ENCODE peak calls at places on chromosomes 11 and 22, in seven cellular contexts. One of them, this sample, is unnamed.
A peak's percentile ranks its signal among the peaks of the same experiment; 100 is the strongest.

GRCh38 chr11:121714356-121714755 is 261.6 kb upstream of the SORL1-AS1 start:
- DNase-seq in mammary epithelial cell: peak; percentile 20
- DNase-seq in CD8-positive, alpha-beta memory T cell: no peak
- DNase-seq in fibroblast of mammary gland: peak; percentile 67
- DNase-seq in nucleus accumbens: no peak
- DNase-seq in NCI-H1930: no peak
- DNase-seq in T-helper 1 cell: no peak
- DNase-seq in this sample: no peak

GRCh38 chr11:23112987-23113886 is 253.0 kb upstream of the CCDC179 start:
- DNase-seq in nucleus accumbens: no peak
- DNase-seq in CD8-positive, alpha-beta memory T cell: no peak
- DNase-seq in T-helper 1 cell: no peak
- DNase-seq in mammary epithelial cell: peak; percentile 41
- DNase-seq in NCI-H1930: peak; percentile 12
- DNase-seq in fibroblast of mammary gland: peak; percentile 48
- DNase-seq in this sample: peak; percentile 34

GRCh38 chr11:13927496-13927895 is 35.0 kb upstream of the SPON1 start:
- DNase-seq in T-helper 1 cell: no peak
- DNase-seq in mammary epithelial cell: no peak
- DNase-seq in fibroblast of mammary gland: no peak
- DNase-seq in CD8-positive, alpha-beta memory T cell: no peak
- DNase-seq in NCI-H1930: no peak
- DNase-seq in nucleus accumbens: no peak
- DNase-seq in this sample: no peak

GRCh38 chr11:1291295-1292017 is 18.0 kb downstream of the TOLLIP start:
- DNase-seq in T-helper 1 cell: no peak
- DNase-seq in CD8-positive, alpha-beta memory T cell: peak; percentile 30
- DNase-seq in mammary epithelial cell: no peak
- DNase-seq in fibroblast of mammary gland: no peak
- DNase-seq in nucleus accumbens: no peak
- DNase-seq in NCI-H1930: no peak
- DNase-seq in this sample: no peak

GRCh38 chr11:8382436-8383053 is 118.9 kb upstream of the LMO1 start:
- DNase-seq in fibroblast of mammary gland: peak; percentile 54
- DNase-seq in mammary epithelial cell: peak; percentile 60
- DNase-seq in NCI-H1930: no peak
- DNase-seq in T-helper 1 cell: no peak
- DNase-seq in nucleus accumbens: no peak
- DNase-seq in CD8-positive, alpha-beta memory T cell: no peak
- DNase-seq in this sample: no peak

GRCh38 chr22:48204296-48204695 is 1441.8 kb downstream of the TBC1D22A start:
- DNase-seq in fibroblast of mammary gland: no peak
- DNase-seq in mammary epithelial cell: no peak
- DNase-seq in nucleus accumbens: no peak
- DNase-seq in CD8-positive, alpha-beta memory T cell: no peak
- DNase-seq in T-helper 1 cell: no peak
- DNase-seq in NCI-H1930: no peak
- DNase-seq in this sample: peak; percentile 1

GRCh38 chr11:58574851-58575250 is 805 bp downstream of the LPXN start:
- DNase-seq in fibroblast of mammary gland: peak; percentile 85
- DNase-seq in CD8-positive, alpha-beta memory T cell: no peak
- DNase-seq in mammary epithelial cell: peak; percentile 52
- DNase-seq in T-helper 1 cell: no peak
- DNase-seq in NCI-H1930: no peak
- DNase-seq in nucleus accumbens: no peak
- DNase-seq in this sample: no peak

GRCh38 chr22:47130883-47131610 is 368.6 kb downstream of the TBC1D22A start:
- DNase-seq in CD8-positive, alpha-beta memory T cell: no peak
- DNase-seq in fibroblast of mammary gland: no peak
- DNase-seq in nucleus accumbens: no peak
- DNase-seq in NCI-H1930: no peak
- DNase-seq in T-helper 1 cell: no peak
- DNase-seq in mammary epithelial cell: no peak
- DNase-seq in this sample: no peak

GRCh38 chr22:22823126-22823804 is 64.4 kb upstream of the IGLL5 start:
- DNase-seq in CD8-positive, alpha-beta memory T cell: no peak
- DNase-seq in fibroblast of mammary gland: no peak
- DNase-seq in T-helper 1 cell: no peak
- DNase-seq in NCI-H1930: no peak
- DNase-seq in nucleus accumbens: no peak
- DNase-seq in mammary epithelial cell: no peak
- DNase-seq in this sample: no peak

GRCh38 chr11:72326151-72326842 is 82.3 kb upstream of the PHOX2A start:
- DNase-seq in fibroblast of mammary gland: peak; percentile 76
- DNase-seq in NCI-H1930: no peak
- DNase-seq in mammary epithelial cell: peak; percentile 32
- DNase-seq in T-helper 1 cell: no peak
- DNase-seq in nucleus accumbens: no peak
- DNase-seq in CD8-positive, alpha-beta memory T cell: no peak
- DNase-seq in this sample: no peak

GRCh38 chr11:61730222-61730994 is 22.0 kb upstream of the MYRF start:
- DNase-seq in fibroblast of mammary gland: no peak
- DNase-seq in mammary epithelial cell: peak; percentile 95
- DNase-seq in nucleus accumbens: no peak
- DNase-seq in T-helper 1 cell: no peak
- DNase-seq in CD8-positive, alpha-beta memory T cell: no peak
- DNase-seq in NCI-H1930: no peak
- DNase-seq in this sample: no peak

GRCh38 chr11:133163463-133164419 is 368.6 kb downstream of the OPCML start:
- DNase-seq in T-helper 1 cell: no peak
- DNase-seq in fibroblast of mammary gland: peak; percentile 34
- DNase-seq in mammary epithelial cell: peak; percentile 32
- DNase-seq in CD8-positive, alpha-beta memory T cell: no peak
- DNase-seq in nucleus accumbens: no peak
- DNase-seq in NCI-H1930: peak; percentile 16
- DNase-seq in this sample: peak; percentile 21

GRCh38 chr11:95150977-95151684 is 61.5 kb downstream of the ENDOD1 start:
- DNase-seq in mammary epithelial cell: peak; percentile 90
- DNase-seq in NCI-H1930: peak; percentile 86
- DNase-seq in CD8-positive, alpha-beta memory T cell: peak; percentile 95
- DNase-seq in T-helper 1 cell: peak; percentile 79
- DNase-seq in fibroblast of mammary gland: peak; percentile 89
- DNase-seq in nucleus accumbens: peak; percentile 92
- DNase-seq in this sample: peak; percentile 96

GRCh38 chr11:106242723-106243405 is 165.4 kb downstream of the AASDHPPT start:
- DNase-seq in nucleus accumbens: no peak
- DNase-seq in T-helper 1 cell: no peak
- DNase-seq in NCI-H1930: no peak
- DNase-seq in mammary epithelial cell: no peak
- DNase-seq in CD8-positive, alpha-beta memory T cell: no peak
- DNase-seq in fibroblast of mammary gland: no peak
- DNase-seq in this sample: no peak

GRCh38 chr11:32052218-32052617 is 38.7 kb upstream of the RCN1 start:
- DNase-seq in fibroblast of mammary gland: peak; percentile 64
- DNase-seq in mammary epithelial cell: peak; percentile 25
- DNase-seq in T-helper 1 cell: peak; percentile 7
- DNase-seq in CD8-positive, alpha-beta memory T cell: peak; percentile 59
- DNase-seq in nucleus accumbens: peak; percentile 18
- DNase-seq in NCI-H1930: peak; percentile 50
- DNase-seq in this sample: peak; percentile 70

GRCh38 chr22:35191412-35191811 is 65.9 kb upstream of the HMGXB4 start:
- DNase-seq in CD8-positive, alpha-beta memory T cell: no peak
- DNase-seq in NCI-H1930: no peak
- DNase-seq in T-helper 1 cell: no peak
- DNase-seq in fibroblast of mammary gland: peak; percentile 30
- DNase-seq in mammary epithelial cell: peak; percentile 70
- DNase-seq in nucleus accumbens: no peak
- DNase-seq in this sample: no peak

GRCh38 chr11:126682590-126682989 is 318.0 kb downstream of the KIRREL3 start:
- DNase-seq in fibroblast of mammary gland: no peak
- DNase-seq in CD8-positive, alpha-beta memory T cell: no peak
- DNase-seq in T-helper 1 cell: no peak
- DNase-seq in NCI-H1930: no peak
- DNase-seq in nucleus accumbens: no peak
- DNase-seq in mammary epithelial cell: no peak
- DNase-seq in this sample: no peak

GRCh38 chr11:117761993-117762392 is 35.0 kb downstream of the DSCAML1 start:
- DNase-seq in nucleus accumbens: no peak
- DNase-seq in fibroblast of mammary gland: no peak
- DNase-seq in T-helper 1 cell: no peak
- DNase-seq in CD8-positive, alpha-beta memory T cell: no peak
- DNase-seq in NCI-H1930: no peak
- DNase-seq in mammary epithelial cell: no peak
- DNase-seq in this sample: no peak

GRCh38 chr11:22807855-22808558 is 21.6 kb downstream of the SVIP start:
- DNase-seq in mammary epithelial cell: no peak
- DNase-seq in T-helper 1 cell: no peak
- DNase-seq in fibroblast of mammary gland: no peak
- DNase-seq in CD8-positive, alpha-beta memory T cell: no peak
- DNase-seq in nucleus accumbens: no peak
- DNase-seq in NCI-H1930: no peak
- DNase-seq in this sample: no peak

GRCh38 chr11:82927264-82927880 is 25.8 kb downstream of the DDIAS start:
- DNase-seq in fibroblast of mammary gland: peak; percentile 68
- DNase-seq in NCI-H1930: peak; percentile 15
- DNase-seq in nucleus accumbens: no peak
- DNase-seq in mammary epithelial cell: peak; percentile 45
- DNase-seq in CD8-positive, alpha-beta memory T cell: peak; percentile 49
- DNase-seq in T-helper 1 cell: no peak
- DNase-seq in this sample: no peak